ENCODE peak calls at places on chromosome 20, in nine cellular contexts. One of them, this sample, is unnamed.

GRCh38 chr20:9059931-9060330 is 9.0 kb upstream of the PLCB4 start:
- DNase-seq in astrocyte: peak; percentile 78
- DNase-seq in stomach: no peak
- DNase-seq in pancreas: no peak
- DNase-seq in A673: no peak
- DNase-seq in cardiac fibroblast: no peak
- DNase-seq in hepatocyte: no peak
- DNase-seq in uterus: no peak
- DNase-seq in lung: no peak
- DNase-seq in this sample: no peak

GRCh38 chr20:17587831-17588230 is 18.0 kb downstream of the DSTN start:
- DNase-seq in astrocyte: no peak
- DNase-seq in stomach: no peak
- DNase-seq in pancreas: no peak
- DNase-seq in A673: no peak
- DNase-seq in cardiac fibroblast: no peak
- DNase-seq in hepatocyte: no peak
- DNase-seq in uterus: no peak
- DNase-seq in lung: no peak
- DNase-seq in this sample: no peak

GRCh38 chr20:32762754-32763201 is 593 bp downstream of the DNMT3B start:
- DNase-seq in astrocyte: no peak
- DNase-seq in stomach: no peak
- DNase-seq in pancreas: no peak
- DNase-seq in A673: peak; percentile 32
- DNase-seq in cardiac fibroblast: no peak
- DNase-seq in hepatocyte: peak; percentile 52
- DNase-seq in uterus: no peak
- DNase-seq in lung: no peak
- DNase-seq in this sample: no peak

GRCh38 chr20:9884666-9885065 is 45.8 kb upstream of the PAK5 start:
- DNase-seq in astrocyte: no peak
- DNase-seq in stomach: no peak
- DNase-seq in pancreas: no peak
- DNase-seq in A673: peak; percentile 2
- DNase-seq in cardiac fibroblast: no peak
- DNase-seq in hepatocyte: no peak
- DNase-seq in uterus: no peak
- DNase-seq in lung: no peak
- DNase-seq in this sample: peak; percentile 43

GRCh38 chr20:32672982-32673727 is 586 bp downstream of the C20orf203 start:
- DNase-seq in astrocyte: no peak
- DNase-seq in stomach: no peak
- DNase-seq in pancreas: no peak
- DNase-seq in A673: no peak
- DNase-seq in cardiac fibroblast: no peak
- DNase-seq in hepatocyte: no peak
- DNase-seq in uterus: no peak
- DNase-seq in lung: no peak
- DNase-seq in this sample: peak; percentile 71

GRCh38 chr20:23585808-23586734 is 17.8 kb upstream of the CST9L start:
- DNase-seq in astrocyte: no peak
- DNase-seq in stomach: no peak
- DNase-seq in pancreas: no peak
- DNase-seq in A673: no peak
- DNase-seq in cardiac fibroblast: no peak
- DNase-seq in hepatocyte: peak; percentile 34
- DNase-seq in uterus: no peak
- DNase-seq in lung: no peak
- DNase-seq in this sample: no peak

GRCh38 chr20:46929902-46930301 is 35.3 kb downstream of the EYA2 start:
- DNase-seq in astrocyte: no peak
- DNase-seq in stomach: no peak
- DNase-seq in pancreas: no peak
- DNase-seq in A673: no peak
- DNase-seq in cardiac fibroblast: no peak
- DNase-seq in hepatocyte: no peak
- DNase-seq in uterus: no peak
- DNase-seq in lung: no peak
- DNase-seq in this sample: no peak

GRCh38 chr20:1440024-1440423 is 26.6 kb downstream of the NSFL1C start:
- DNase-seq in astrocyte: no peak
- DNase-seq in stomach: no peak
- DNase-seq in pancreas: no peak
- DNase-seq in A673: peak; percentile 36
- DNase-seq in cardiac fibroblast: no peak
- DNase-seq in hepatocyte: no peak
- DNase-seq in uterus: no peak
- DNase-seq in lung: no peak
- DNase-seq in this sample: peak; percentile 85

GRCh38 chr20:2889797-2890196 is 16.5 kb downstream of the PTPRA start:
- DNase-seq in astrocyte: no peak
- DNase-seq in stomach: no peak
- DNase-seq in pancreas: no peak
- DNase-seq in A673: no peak
- DNase-seq in cardiac fibroblast: no peak
- DNase-seq in hepatocyte: no peak
- DNase-seq in uterus: no peak
- DNase-seq in lung: no peak
- DNase-seq in this sample: no peak
- H3K4me3 ChIP-seq in astrocyte: no peak overlapping the region
- H3K4me3 ChIP-seq in stomach: no peak overlapping the region
- H3K4me3 ChIP-seq in pancreas: no peak overlapping the region
- H3K4me3 ChIP-seq in A673: no peak overlapping the region
- H3K4me3 ChIP-seq in cardiac fibroblast: no peak overlapping the region
- H3K4me3 ChIP-seq in hepatocyte: no peak overlapping the region
- H3K4me3 ChIP-seq in uterus: no peak overlapping the region
- H3K4me3 ChIP-seq in lung: no peak overlapping the region
- H3K4me3 ChIP-seq in this sample: no peak overlapping the region

GRCh38 chr20:53033176-53033575 is 61.0 kb downstream of the TSHZ2 start:
- DNase-seq in astrocyte: peak; percentile 82
- DNase-seq in stomach: no peak
- DNase-seq in pancreas: no peak
- DNase-seq in A673: no peak
- DNase-seq in cardiac fibroblast: no peak
- DNase-seq in hepatocyte: no peak
- DNase-seq in uterus: no peak
- DNase-seq in lung: no peak
- DNase-seq in this sample: no peak
- H3K4me3 ChIP-seq in astrocyte: no peak overlapping the region
- H3K4me3 ChIP-seq in stomach: no peak overlapping the region
- H3K4me3 ChIP-seq in pancreas: no peak overlapping the region
- H3K4me3 ChIP-seq in A673: no peak overlapping the region
- H3K4me3 ChIP-seq in cardiac fibroblast: no peak overlapping the region
- H3K4me3 ChIP-seq in hepatocyte: no peak overlapping the region
- H3K4me3 ChIP-seq in uterus: no peak overlapping the region
- H3K4me3 ChIP-seq in lung: no peak overlapping the region
- H3K4me3 ChIP-seq in this sample: no peak overlapping the region

GRCh38 chr20:6562111-6562510 is 205.4 kb upstream of the BMP2 start:
- DNase-seq in astrocyte: peak; percentile 90
- DNase-seq in stomach: no peak
- DNase-seq in pancreas: no peak
- DNase-seq in A673: no peak
- DNase-seq in cardiac fibroblast: peak; percentile 84
- DNase-seq in hepatocyte: peak; percentile 21
- DNase-seq in uterus: no peak
- DNase-seq in lung: no peak
- DNase-seq in this sample: no peak
- H3K4me3 ChIP-seq in astrocyte: no peak overlapping the region
- H3K4me3 ChIP-seq in stomach: no peak overlapping the region
- H3K4me3 ChIP-seq in pancreas: no peak overlapping the region
- H3K4me3 ChIP-seq in A673: no peak overlapping the region
- H3K4me3 ChIP-seq in cardiac fibroblast: no peak overlapping the region
- H3K4me3 ChIP-seq in hepatocyte: no peak overlapping the region
- H3K4me3 ChIP-seq in uterus: no peak overlapping the region
- H3K4me3 ChIP-seq in lung: no peak overlapping the region
- H3K4me3 ChIP-seq in this sample: no peak overlapping the region

DNA sequence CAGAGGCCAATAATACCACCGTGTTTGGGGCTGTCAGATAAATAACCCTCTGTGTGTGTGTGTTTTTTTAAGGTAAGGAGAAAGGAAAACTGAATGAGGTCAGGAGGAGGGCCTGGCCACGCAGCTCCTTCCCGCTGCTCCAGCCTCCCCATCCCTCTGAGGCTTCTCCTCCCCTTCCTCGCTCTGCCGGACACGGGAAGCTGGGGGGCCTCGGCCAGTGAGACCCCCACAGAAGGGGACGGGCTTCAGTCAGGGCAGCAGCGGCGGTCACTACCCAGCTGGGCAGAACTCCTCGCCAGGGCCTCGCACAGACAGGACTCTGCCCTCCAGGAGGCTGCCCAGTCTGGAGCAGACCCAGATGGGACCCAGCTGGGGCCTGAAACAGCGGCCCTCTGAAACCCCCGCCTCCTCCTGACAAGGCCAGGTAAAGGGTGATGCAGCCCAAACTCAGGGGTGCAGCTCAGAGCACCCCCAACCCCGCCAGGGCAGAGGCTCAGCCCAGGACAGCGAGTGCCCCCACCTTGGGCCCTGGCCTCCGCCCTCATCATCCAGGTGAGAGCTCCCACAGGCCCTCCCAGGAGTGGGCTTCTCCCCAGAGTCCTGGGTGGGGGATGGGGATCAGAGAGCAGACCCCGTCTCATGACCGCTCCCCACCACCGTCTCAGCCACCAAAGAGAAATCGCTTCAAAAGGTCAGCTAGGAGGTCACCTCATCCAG is 2.3 kb downstream of the EEF1A2 start:
- DNase-seq in astrocyte: no peak
- DNase-seq in stomach: no peak
- DNase-seq in pancreas: no peak
- DNase-seq in A673: no peak
- DNase-seq in cardiac fibroblast: no peak
- DNase-seq in hepatocyte: no peak
- DNase-seq in uterus: no peak
- DNase-seq in lung: no peak
- DNase-seq in this sample: no peak
- H3K4me3 ChIP-seq in astrocyte: no peak overlapping the region
- H3K4me3 ChIP-seq in stomach: peak overlapping the region; percentile 38
- H3K4me3 ChIP-seq in pancreas: no peak overlapping the region
- H3K4me3 ChIP-seq in A673: no peak overlapping the region
- H3K4me3 ChIP-seq in cardiac fibroblast: peak overlapping the region; percentile 23
- H3K4me3 ChIP-seq in hepatocyte: no peak overlapping the region
- H3K4me3 ChIP-seq in uterus: no peak overlapping the region
- H3K4me3 ChIP-seq in lung: no peak overlapping the region
- H3K4me3 ChIP-seq in this sample: peak overlapping the region; percentile 45

This sample was measured in GM23338.